ENCODE peak calls at places on chromosomes 7 and 10, in six cellular contexts. B is HCT116, C is dorsolateral prefrontal cortex, X is fibroblast of the aortic adventitia, Q is neural progenitor cell, W is H9. R is an unnamed sample.

GRCh38 chr7:88638583-88638982 is 120.9 kb upstream of the ZNF804B start:
- DNase-seq in X (no peak), B (no peak), W (no peak), Q (peak), C (no peak), R (no peak)

GRCh38 chr10:129909531-129910286 is 54.4 kb downstream of the EBF3 start:
- DNase-seq in W (no peak), B (no peak), X (no peak), C (no peak), Q (no peak), R (no peak)

GRCh38 chr7:28681693-28682092 is 269.4 kb downstream of the CREB5 start:
- DNase-seq in Q (no peak), X (no peak), C (no peak), B (no peak), W (no peak), R (no peak)

GRCh38 chr7:38932509-38933168 is 23.6 kb upstream of the VPS41 start:
- DNase-seq in Q (peak), W (peak), C (no peak), B (peak), X (peak), R (no peak)

GRCh38 chr7:29327455-29327854 is 132.9 kb downstream of the CHN2 start:
- DNase-seq in B (no peak), C (no peak), W (no peak), X (no peak), Q (no peak), R (no peak)

GRCh38 chr7:42283553-42283952 is 46.5 kb upstream of the GLI3 start:
- DNase-seq in B (no peak), C (no peak), X (peak), Q (no peak), W (no peak), R (no peak)

GRCh38 chr7:137681657-137682562 is 164.9 kb downstream of the DGKI start:
- DNase-seq in B (no peak), C (no peak), Q (no peak), W (no peak), X (peak), R (no peak)

GRCh38 chr10:110432084-110432483 is 65.6 kb upstream of the DUSP5 start:
- DNase-seq in B (no peak), Q (no peak), X (no peak), C (no peak), W (no peak), R (no peak)

GRCh38 chr10:33116293-33116697 is 158.3 kb upstream of the ITGB1 start:
- DNase-seq in X (peak), B (peak), W (peak), C (no peak), Q (peak), R (no peak)

GRCh38 chr10:77507313-77507712 is 130.3 kb downstream of the KCNMA1 start:
- DNase-seq in Q (no peak), C (no peak), B (no peak), W (no peak), X (no peak), R (no peak)

GRCh38 chr7:5377279-5377678 is 46.4 kb downstream of the TNRC18 start:
- DNase-seq in W (no peak), B (no peak), Q (no peak), C (no peak), X (no peak), R (no peak)

GRCh38 chr10:103476046-103476768 is 2.8 kb downstream of the CALHM3 start:
- DNase-seq in W (peak), B (no peak), X (no peak), Q (peak), C (no peak), R (no peak)

GRCh38 chr7:139427788-139428187 is 55.7 kb downstream of the KLRG2 start:
- DNase-seq in W (no peak), Q (no peak), B (no peak), X (no peak), C (no peak), R (no peak)

GRCh38 chr7:29853072-29853471 is 46.8 kb downstream of the WIPF3 start:
- DNase-seq in W (no peak), C (no peak), X (no peak), Q (no peak), B (no peak), R (no peak)

GRCh38 chr7:127514499-127514898 is 70.9 kb downstream of the GCC1 start:
- DNase-seq in B (peak), C (no peak), W (no peak), Q (peak), X (peak), R (no peak)

GRCh38 chr10:7941576-7941975 is 112.9 kb upstream of the GATA3 start:
- DNase-seq in B (no peak), C (no peak), Q (no peak), X (no peak), W (no peak), R (no peak)

GRCh38 chr10:110401401-110402076 is 96.2 kb upstream of the DUSP5 start:
- DNase-seq in X (no peak), C (no peak), Q (no peak), B (no peak), W (no peak), R (no peak)

GRCh38 chr10:79449181-79450146 is 4.0 kb upstream of the ZCCHC24 start:
- DNase-seq in Q (peak), W (no peak), X (no peak), B (no peak), C (no peak), R (no peak)

GRCh38 chr7:158949359-158949758 is 93.0 kb downstream of the DYNC2I1 start:
- DNase-seq in Q (no peak), C (no peak), B (no peak), X (no peak), W (no peak), R (no peak)
- TF ChIP-seq CTCF in Q (no peak), C (no peak), B (no peak), X (no peak), W (no peak), R (no peak)

GRCh38 chr7:154791611-154792010 is 211.3 kb downstream of the PAXIP1 start:
- DNase-seq in C (no peak), B (no peak), W (no peak), X (no peak), Q (no peak), R (no peak)

GRCh38 chr7:154795437-154795836 is 207.5 kb downstream of the PAXIP1 start:
- DNase-seq in X (no peak), C (no peak), Q (no peak), W (no peak), B (no peak), R (no peak)

GRCh38 chr7:154795014-154795413 is 207.9 kb downstream of the PAXIP1 start:
- DNase-seq in W (peak), Q (peak), X (no peak), B (no peak), C (no peak), R (no peak)

GRCh38 chr7:154792436-154793055 is 210.4 kb downstream of the PAXIP1 start:
- DNase-seq in C (no peak), X (no peak), W (no peak), B (no peak), Q (no peak), R (no peak)

GRCh38 chr7:154794147-154794780 is 208.7 kb downstream of the PAXIP1 start:
- DNase-seq in W (peak), Q (peak), B (no peak), C (no peak), X (no peak), R (no peak)
- TF ChIP-seq CTCF in W (peak), Q (peak), B (peak), C (peak), X (no peak), R (peak)

DNA sequence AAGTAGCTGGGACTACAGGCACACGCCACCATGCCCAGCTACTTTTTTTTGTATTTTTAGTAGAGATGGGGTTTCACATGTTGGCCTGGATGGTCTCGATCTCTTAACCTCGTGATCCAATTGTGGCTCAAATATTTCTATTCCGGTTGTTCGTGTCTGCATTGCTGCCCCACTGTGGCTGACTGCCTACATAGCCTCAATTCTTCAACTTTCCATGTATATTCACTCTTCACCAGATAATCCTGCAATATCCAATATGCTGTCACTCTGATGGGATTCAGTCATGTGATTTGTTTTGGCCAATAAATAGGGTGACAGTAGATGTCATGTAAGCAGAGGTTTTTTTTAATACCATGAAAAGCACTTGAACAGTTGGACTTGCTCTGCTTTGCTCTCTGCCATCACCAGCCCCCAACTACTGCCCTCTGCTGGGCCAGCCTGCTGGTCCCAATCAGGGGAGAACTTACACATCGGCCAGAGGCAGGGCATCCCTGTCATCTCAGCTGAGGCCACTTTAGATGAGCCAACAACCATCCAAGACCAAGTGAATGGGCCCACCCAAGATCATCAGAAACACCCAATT is 56.7 kb downstream of the NSUN6 start:
- DNase-seq in Q (peak), W (peak), C (no peak), X (no peak), B (no peak), R (no peak)
- TF ChIP-seq CTCF in Q (peak), W (peak), C (no peak), X (peak), B (peak), R (no peak)

GRCh38 chr10:80599424-80599847 is 61.7 kb downstream of the SH2D4B start:
- DNase-seq in Q (peak), W (peak), B (peak), C (no peak), X (peak), R (peak)

GRCh38 chr10:80596391-80597257 is 58.9 kb downstream of the SH2D4B start:
- DNase-seq in W (peak), Q (peak), C (no peak), X (peak), B (peak), R (no peak)

GRCh38 chr10:80600251-80600650 is 62.5 kb downstream of the SH2D4B start:
- DNase-seq in B (no peak), W (no peak), C (no peak), X (no peak), Q (no peak), R (no peak)

GRCh38 chr10:80598084-80598798 is 60.5 kb downstream of the SH2D4B start:
- DNase-seq in C (no peak), X (no peak), B (no peak), W (no peak), Q (no peak), R (no peak)

GRCh38 chr10:80598951-80599350 is 61.2 kb downstream of the SH2D4B start:
- DNase-seq in Q (no peak), W (no peak), B (no peak), C (no peak), X (no peak), R (no peak)
- TF ChIP-seq CTCF in Q (no peak), W (no peak), B (no peak), C (no peak), X (no peak), R (no peak)

GRCh38 chr7:117011419-117012260 is 58.3 kb downstream of the ST7 start:
- DNase-seq in B (no peak), W (no peak), X (no peak), C (no peak), Q (no peak), R (no peak)
- TF ChIP-seq CTCF in B (no peak), W (no peak), X (no peak), C (no peak), Q (no peak), R (no peak)

DNA sequence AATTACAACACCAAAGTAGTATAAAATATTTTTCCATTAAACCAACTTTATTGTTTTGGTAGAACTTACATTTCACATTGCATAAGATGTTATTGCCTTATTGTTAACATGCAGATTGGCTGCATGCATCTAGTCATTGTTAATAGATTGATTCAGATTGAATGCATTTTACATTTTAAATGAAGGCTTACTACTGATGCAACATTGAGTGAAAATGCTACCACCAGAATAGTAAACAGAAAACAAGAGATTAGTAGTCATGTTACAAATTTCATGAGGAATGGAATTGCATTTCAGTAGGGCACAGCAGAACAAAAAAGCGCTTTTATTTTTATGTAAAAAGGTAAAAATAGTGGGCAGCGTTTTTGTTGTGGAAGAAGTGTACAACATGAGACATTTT is 298.3 kb downstream of the ARL4A start:
- DNase-seq in Q (no peak), W (no peak), B (no peak), X (no peak), C (no peak), R (no peak)
- TF ChIP-seq CTCF in Q (no peak), W (no peak), B (no peak), X (no peak), C (no peak), R (no peak)

GRCh38 chr10:114697061-114697598 is 39.1 kb upstream of the ABLIM1 start:
- DNase-seq in X (no peak), Q (no peak), W (no peak), C (no peak), B (no peak), R (no peak)

GRCh38 chr10:114691442-114691941 is 33.4 kb upstream of the ABLIM1 start:
- DNase-seq in X (no peak), Q (no peak), W (no peak), C (no peak), B (no peak), R (no peak)

GRCh38 chr10:114698271-114699185 is 40.5 kb upstream of the ABLIM1 start:
- DNase-seq in C (no peak), X (no peak), Q (no peak), B (no peak), W (no peak), R (no peak)

GRCh38 chr10:114694062-114694461 is 36.0 kb upstream of the ABLIM1 start:
- DNase-seq in Q (no peak), X (no peak), C (no peak), W (no peak), B (no peak), R (no peak)

DNA sequence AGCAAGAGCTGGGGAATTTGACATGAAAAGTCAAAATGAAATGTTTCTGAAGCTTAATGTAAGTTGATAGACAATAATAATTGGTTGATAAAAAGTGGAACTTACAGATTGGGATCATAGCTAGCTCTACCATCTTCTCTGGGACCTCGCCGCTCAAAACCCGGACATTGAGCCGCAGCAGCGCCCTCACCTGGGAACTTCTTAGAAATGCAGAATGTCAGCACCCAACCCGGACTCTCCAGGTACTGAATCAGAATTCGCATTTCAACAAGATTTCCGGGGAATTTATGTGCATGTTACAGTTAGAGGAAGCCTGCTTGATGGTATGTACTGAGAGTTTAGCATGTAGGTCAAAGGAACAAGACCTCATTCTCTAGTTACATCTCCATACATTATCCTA is 36.7 kb upstream of the ABLIM1 start:
- DNase-seq in W (peak), B (peak), X (no peak), Q (peak), C (no peak), R (no peak)
- TF ChIP-seq CTCF in W (peak), B (peak), X (peak), Q (peak), C (peak), R (peak)

DNA sequence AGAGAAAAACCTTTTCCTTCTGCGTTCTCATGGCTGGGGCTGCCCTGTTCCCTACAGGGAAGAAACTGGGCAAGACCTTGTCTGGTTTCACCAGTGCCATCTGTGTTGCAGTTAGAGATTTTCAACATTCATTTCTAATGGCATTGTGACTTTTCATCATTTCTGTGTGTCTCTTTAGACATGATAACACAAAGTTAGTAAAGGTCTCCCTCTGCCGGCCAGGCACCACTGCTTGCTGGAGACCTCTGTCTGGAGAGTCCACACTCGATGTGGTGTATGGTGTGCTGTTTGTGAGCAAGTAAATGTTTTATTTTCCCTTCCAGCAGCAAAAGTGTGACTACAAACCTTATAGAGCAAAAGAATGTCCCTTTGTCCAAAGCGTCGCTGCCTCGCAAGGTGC is 213.5 kb downstream of the PAXIP1 start:
- DNase-seq in W (no peak), C (peak), Q (peak), X (no peak), B (peak), R (no peak)
- TF ChIP-seq CTCF in W (peak), C (peak), Q (peak), X (no peak), B (peak), R (peak)

DNA sequence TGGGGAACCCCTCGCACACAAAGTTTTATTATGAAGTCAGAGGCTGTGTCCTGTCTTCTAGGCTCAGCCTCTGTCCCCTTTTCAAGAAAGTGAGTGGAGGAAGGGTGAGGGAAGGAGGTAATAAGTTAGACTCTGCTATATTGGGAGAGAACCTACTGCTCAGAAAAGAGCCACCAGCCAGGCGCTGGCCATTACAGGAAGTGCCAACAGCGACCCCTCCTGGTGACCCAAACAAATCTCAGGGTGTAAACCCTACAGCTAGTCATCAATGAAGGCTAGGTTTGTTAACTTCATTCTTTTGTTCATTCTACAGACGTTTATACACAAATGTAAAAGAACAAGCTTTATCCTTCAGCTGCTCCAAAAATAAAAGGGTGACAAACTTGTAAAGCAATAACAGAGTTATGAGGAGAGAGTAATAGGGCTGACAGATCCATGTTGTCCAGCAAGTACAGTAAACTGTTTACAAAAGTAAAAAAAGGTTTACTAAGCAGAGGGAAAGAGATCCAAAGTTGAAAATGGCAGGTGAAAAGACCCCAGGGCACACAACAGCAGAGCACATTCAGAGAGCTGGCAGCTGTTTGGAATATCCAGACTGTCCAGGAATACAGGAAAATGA is 82.7 kb downstream of the FAM204A start:
- DNase-seq in Q (peak), C (no peak), B (peak), W (peak), X (peak), R (no peak)
- TF ChIP-seq CTCF in Q (peak), C (peak), B (peak), W (peak), X (peak), R (peak)

R was measured in D721Med.